ENCODE peak calls at places on chromosomes 3 and 15, in five cellular contexts. One of them, this sample, is unnamed.

GRCh38 chr3:37730825-37731224 is 130.9 kb upstream of the CTDSPL start:
- DNase-seq in Panc1: no peak
- DNase-seq in PC-3: no peak
- DNase-seq in Peyer's patch: no peak
- DNase-seq in HFFc6: no peak
- DNase-seq in this sample: no peak

GRCh38 chr3:52554026-52554755 is 17.8 kb downstream of the UQCC5 start:
- DNase-seq in PC-3: no peak
- DNase-seq in Peyer's patch: no peak
- DNase-seq in HFFc6: no peak
- DNase-seq in Panc1: no peak
- DNase-seq in this sample: no peak

GRCh38 chr3:38165722-38166387 is 518 bp downstream of the OXSR1 start:
- DNase-seq in Panc1: no peak
- DNase-seq in Peyer's patch: no peak
- DNase-seq in PC-3: peak
- DNase-seq in HFFc6: peak
- DNase-seq in this sample: peak

GRCh38 chr15:66803749-66804148 is 101.7 kb downstream of the SMAD6 start:
- DNase-seq in HFFc6: no peak
- DNase-seq in Panc1: no peak
- DNase-seq in Peyer's patch: no peak
- DNase-seq in PC-3: no peak
- DNase-seq in this sample: no peak

GRCh38 chr15:101060576-101061551 is 141.7 kb downstream of the LRRK1 start:
- DNase-seq in Panc1: no peak
- DNase-seq in Peyer's patch: no peak
- DNase-seq in PC-3: no peak
- DNase-seq in HFFc6: no peak
- DNase-seq in this sample: no peak

GRCh38 chr3:100046986-100047385 is 67.3 kb downstream of the FILIP1L start:
- DNase-seq in Peyer's patch: no peak
- DNase-seq in Panc1: no peak
- DNase-seq in PC-3: no peak
- DNase-seq in HFFc6: no peak
- DNase-seq in this sample: no peak

GRCh38 chr3:112407214-112407887 is 74.4 kb downstream of the CD200 start:
- DNase-seq in PC-3: no peak
- DNase-seq in Panc1: no peak
- DNase-seq in Peyer's patch: no peak
- DNase-seq in HFFc6: no peak
- DNase-seq in this sample: no peak

GRCh38 chr15:62781081-62781497 is 261.5 kb upstream of the TPM1 start:
- DNase-seq in Peyer's patch: no peak
- DNase-seq in Panc1: no peak
- DNase-seq in HFFc6: no peak
- DNase-seq in PC-3: no peak
- DNase-seq in this sample: no peak

GRCh38 chr3:73071952-73072351 is 10.5 kb downstream of the EBLN2 start:
- DNase-seq in Panc1: no peak
- DNase-seq in HFFc6: no peak
- DNase-seq in PC-3: no peak
- DNase-seq in Peyer's patch: no peak
- DNase-seq in this sample: no peak

GRCh38 chr15:44081223-44082013 is 113.7 kb downstream of the FRMD5 start:
- DNase-seq in PC-3: no peak
- DNase-seq in Peyer's patch: no peak
- DNase-seq in HFFc6: peak
- DNase-seq in Panc1: no peak
- DNase-seq in this sample: no peak

GRCh38 chr3:4740397-4741105 is 238.7 kb upstream of the BHLHE40 start:
- DNase-seq in Panc1: no peak
- DNase-seq in PC-3: no peak
- DNase-seq in Peyer's patch: no peak
- DNase-seq in HFFc6: no peak
- DNase-seq in this sample: peak

GRCh38 chr15:27743078-27743477 is 356.0 kb downstream of the OCA2 start:
- DNase-seq in Panc1: no peak
- DNase-seq in Peyer's patch: no peak
- DNase-seq in PC-3: no peak
- DNase-seq in HFFc6: no peak
- DNase-seq in this sample: no peak

GRCh38 chr3:62189376-62189698 is 184.0 kb downstream of the FEZF2 start:
- DNase-seq in HFFc6: no peak
- DNase-seq in PC-3: no peak
- DNase-seq in Panc1: no peak
- DNase-seq in Peyer's patch: no peak
- DNase-seq in this sample: no peak

GRCh38 chr3:133459400-133459799 is 59.5 kb downstream of the BFSP2 start:
- DNase-seq in Panc1: no peak
- DNase-seq in HFFc6: no peak
- DNase-seq in Peyer's patch: no peak
- DNase-seq in PC-3: no peak
- DNase-seq in this sample: no peak

GRCh38 chr15:81209635-81210034 is 13.0 kb downstream of the IL16 start:
- DNase-seq in Peyer's patch: no peak
- DNase-seq in HFFc6: no peak
- DNase-seq in PC-3: no peak
- DNase-seq in Panc1: no peak
- DNase-seq in this sample: no peak

GRCh38 chr3:174125267-174125844 is 727.8 kb downstream of the NLGN1 start:
- DNase-seq in HFFc6: peak
- DNase-seq in Peyer's patch: no peak
- DNase-seq in Panc1: no peak
- DNase-seq in PC-3: peak
- DNase-seq in this sample: peak
- TF ChIP-seq CTCF in HFFc6: peak
- TF ChIP-seq CTCF in Peyer's patch: peak
- TF ChIP-seq CTCF in Panc1: peak
- TF ChIP-seq CTCF in PC-3: peak
- TF ChIP-seq CTCF in this sample: peak

GRCh38 chr3:169774186-169774585 is 990 bp downstream of the MYNN start:
- DNase-seq in Panc1: no peak
- DNase-seq in HFFc6: no peak
- DNase-seq in PC-3: peak
- DNase-seq in Peyer's patch: no peak
- DNase-seq in this sample: no peak

GRCh38 chr3:169772530-169772950 is 656 bp upstream of the MYNN start:
- DNase-seq in Peyer's patch: no peak
- DNase-seq in Panc1: peak
- DNase-seq in HFFc6: peak
- DNase-seq in PC-3: peak
- DNase-seq in this sample: peak

GRCh38 chr3:169769287-169770181 is at the start of gene ACTRT3:
- DNase-seq in PC-3: peak
- DNase-seq in Panc1: no peak
- DNase-seq in Peyer's patch: peak
- DNase-seq in HFFc6: peak
- DNase-seq in this sample: peak

GRCh38 chr3:169771651-169772529 is 1.3 kb upstream of the MYNN start:
- DNase-seq in Peyer's patch: no peak
- DNase-seq in HFFc6: peak
- DNase-seq in PC-3: peak
- DNase-seq in Panc1: peak
- DNase-seq in this sample: peak

GRCh38 chr3:169772951-169773816 is at the start of gene MYNN:
- DNase-seq in Panc1: peak
- DNase-seq in HFFc6: peak
- DNase-seq in PC-3: peak
- DNase-seq in Peyer's patch: peak
- DNase-seq in this sample: peak
- TF ChIP-seq CTCF in Panc1: no peak
- TF ChIP-seq CTCF in HFFc6: peak
- TF ChIP-seq CTCF in PC-3: no peak
- TF ChIP-seq CTCF in Peyer's patch: peak
- TF ChIP-seq CTCF in this sample: no peak

GRCh38 chr3:142892714-142893113 is 3.8 kb upstream of the PCOLCE2 start:
- DNase-seq in Peyer's patch: no peak
- DNase-seq in HFFc6: no peak
- DNase-seq in Panc1: no peak
- DNase-seq in PC-3: no peak
- DNase-seq in this sample: no peak
- TF ChIP-seq CTCF in Peyer's patch: no peak
- TF ChIP-seq CTCF in HFFc6: no peak
- TF ChIP-seq CTCF in Panc1: no peak
- TF ChIP-seq CTCF in PC-3: no peak
- TF ChIP-seq CTCF in this sample: no peak

DNA sequence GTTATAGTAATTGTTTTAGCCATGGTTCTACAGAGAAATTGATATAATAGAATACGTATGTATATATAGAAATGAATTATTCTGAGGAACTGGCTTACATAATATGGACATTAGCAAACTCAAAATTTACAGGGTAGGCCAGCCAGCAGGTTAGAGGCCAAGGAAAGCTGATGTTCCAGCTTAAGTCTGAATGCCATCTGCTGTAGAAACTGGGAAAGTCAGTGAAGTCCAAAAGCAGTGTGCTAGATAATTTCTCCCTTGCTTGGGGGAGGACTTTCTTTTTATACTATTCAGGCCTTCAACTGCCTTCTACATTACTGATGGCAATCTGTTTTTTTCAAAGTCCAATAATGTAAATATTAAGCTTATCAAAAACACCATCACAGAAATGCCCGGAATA is 1174.7 kb downstream of the ZPLD1 start:
- DNase-seq in HFFc6: no peak
- DNase-seq in PC-3: no peak
- DNase-seq in Panc1: no peak
- DNase-seq in Peyer's patch: no peak
- DNase-seq in this sample: no peak
- TF ChIP-seq CTCF in HFFc6: no peak
- TF ChIP-seq CTCF in PC-3: no peak
- TF ChIP-seq CTCF in Panc1: no peak
- TF ChIP-seq CTCF in Peyer's patch: no peak
- TF ChIP-seq CTCF in this sample: no peak

GRCh38 chr3:101495552-101495951 is 17.5 kb downstream of the SENP7 start:
- DNase-seq in PC-3: peak
- DNase-seq in HFFc6: no peak
- DNase-seq in Peyer's patch: no peak
- DNase-seq in Panc1: no peak
- DNase-seq in this sample: no peak
- TF ChIP-seq CTCF in PC-3: peak
- TF ChIP-seq CTCF in HFFc6: peak
- TF ChIP-seq CTCF in Peyer's patch: no peak
- TF ChIP-seq CTCF in Panc1: no peak
- TF ChIP-seq CTCF in this sample: no peak